ENCODE peak calls at places on chromosome 18, in ten cellular contexts. T, K, B, M, C, D, O, Z, F and W are unnamed samples.
A peak's percentile ranks its signal among the peaks of the same experiment; 100 is the strongest.

GRCh38 chr18:49398331-49398730 is 62.1 kb downstream of the DYM start:
- DNase-seq in T (no peak), K (no peak), B (no peak), M (no peak), C (no peak), D (no peak), O (no peak), Z (no peak), F (no peak), W (no peak)

GRCh38 chr18:35582899-35583558 is 1.5 kb downstream of the GALNT1 start:
- DNase-seq in T (peak; percentile 64), K (no peak), B (no peak), M (no peak), C (no peak), D (no peak), O (no peak), Z (peak; percentile 55), F (peak; percentile 26), W (no peak)

GRCh38 chr18:49658871-49659378 is 97.1 kb downstream of the LIPG start:
- DNase-seq in T (no peak), K (no peak), B (no peak), M (no peak), C (no peak), D (no peak), O (no peak), Z (no peak), F (no peak), W (no peak)

GRCh38 chr18:57931038-57931437 is 113.0 kb upstream of the NEDD4L start:
- DNase-seq in T (no peak), K (no peak), B (no peak), M (no peak), C (no peak), D (peak; percentile 39), O (no peak), Z (no peak), F (no peak), W (no peak)

GRCh38 chr18:70649683-70650082 is 360.8 kb downstream of the SOCS6 start:
- DNase-seq in T (no peak), K (no peak), B (no peak), M (no peak), C (no peak), D (no peak), O (no peak), Z (no peak), F (no peak), W (no peak)

GRCh38 chr18:38241736-38242135 is 676.1 kb upstream of the CELF4 start:
- DNase-seq in T (no peak), K (no peak), B (no peak), M (no peak), C (no peak), D (no peak), O (no peak), Z (no peak), F (no peak), W (no peak)

GRCh38 chr18:3710712-3711269 is 260.8 kb downstream of the TGIF1 start:
- DNase-seq in T (peak; percentile 96), K (no peak), B (peak; percentile 72), M (no peak), C (no peak), D (peak; percentile 81), O (no peak), Z (no peak), F (peak; percentile 36), W (peak; percentile 79)

GRCh38 chr18:7000484-7001096 is 117.0 kb downstream of the LAMA1 start:
- DNase-seq in T (peak; percentile 9), K (no peak), B (no peak), M (no peak), C (peak; percentile 4), D (no peak), O (no peak), Z (peak; percentile 21), F (peak; percentile 37), W (no peak)

GRCh38 chr18:36662000-36662399 is 166.8 kb downstream of the TPGS2 start:
- DNase-seq in T (no peak), K (no peak), B (no peak), M (no peak), C (no peak), D (no peak), O (no peak), Z (no peak), F (no peak), W (peak; percentile 11)

GRCh38 chr18:22228930-22229329 is 59.5 kb downstream of the GATA6 start:
- DNase-seq in T (no peak), K (no peak), B (no peak), M (no peak), C (no peak), D (no peak), O (no peak), Z (no peak), F (no peak), W (no peak)

GRCh38 chr18:59300676-59301285 is 17.7 kb downstream of the CPLX4 start:
- DNase-seq in T (no peak), K (no peak), B (no peak), M (no peak), C (no peak), D (no peak), O (no peak), Z (no peak), F (no peak), W (no peak)

GRCh38 chr18:59712311-59712710 is 15.1 kb upstream of the CCBE1 start:
- DNase-seq in T (no peak), K (no peak), B (no peak), M (no peak), C (no peak), D (no peak), O (no peak), Z (no peak), F (no peak), W (no peak)

GRCh38 chr18:77133920-77134496 is 1.4 kb upstream of the MBP start:
- DNase-seq in T (no peak), K (no peak), B (peak; percentile 71), M (peak; percentile 83), C (no peak), D (no peak), O (no peak), Z (peak; percentile 20), F (no peak), W (peak; percentile 38)

GRCh38 chr18:24539866-24540604 is 79.6 kb downstream of the HRH4 start:
- DNase-seq in T (no peak), K (no peak), B (no peak), M (no peak), C (no peak), D (no peak), O (no peak), Z (no peak), F (no peak), W (no peak)

GRCh38 chr18:6561893-6562292 is 147.2 kb upstream of the L3MBTL4 start:
- DNase-seq in T (no peak), K (no peak), B (peak; percentile 26), M (no peak), C (no peak), D (no peak), O (no peak), Z (no peak), F (no peak), W (no peak)

GRCh38 chr18:78010363-78010762 is 760.7 kb downstream of the GALR1 start:
- DNase-seq in T (no peak), K (no peak), B (no peak), M (no peak), C (no peak), D (no peak), O (no peak), Z (no peak), F (no peak), W (no peak)

GRCh38 chr18:21341141-21341540 is 99.1 kb downstream of the GREB1L start:
- DNase-seq in T (no peak), K (no peak), B (no peak), M (no peak), C (no peak), D (no peak), O (no peak), Z (no peak), F (no peak), W (no peak)

GRCh38 chr18:13437801-13438506 is 219.4 kb downstream of the LDLRAD4 start:
- DNase-seq in T (no peak), K (peak; percentile 72), B (no peak), M (peak; percentile 33), C (no peak), D (no peak), O (no peak), Z (no peak), F (no peak), W (no peak)

GRCh38 chr18:6960656-6961055 is 156.9 kb downstream of the LAMA1 start:
- DNase-seq in T (no peak), K (no peak), B (no peak), M (no peak), C (no peak), D (no peak), O (no peak), Z (no peak), F (no peak), W (no peak)

GRCh38 chr18:11689031-11689971 is at the start of gene GNAL:
- DNase-seq in T (peak; percentile 60), K (peak; percentile 75), B (peak; percentile 71), M (peak; percentile 88), C (peak; percentile 12), D (peak; percentile 84), O (peak; percentile 77), Z (peak; percentile 55), F (peak; percentile 77), W (peak; percentile 40)
- TF ChIP-seq POLR2AphosphoS5 in T (no peak), K (peak; percentile 45), B (peak; percentile 15), M (peak; percentile 51), C (no peak), D (peak; percentile 68), O (no peak), Z (no peak), F (peak; percentile 61), W (no peak)

DNA sequence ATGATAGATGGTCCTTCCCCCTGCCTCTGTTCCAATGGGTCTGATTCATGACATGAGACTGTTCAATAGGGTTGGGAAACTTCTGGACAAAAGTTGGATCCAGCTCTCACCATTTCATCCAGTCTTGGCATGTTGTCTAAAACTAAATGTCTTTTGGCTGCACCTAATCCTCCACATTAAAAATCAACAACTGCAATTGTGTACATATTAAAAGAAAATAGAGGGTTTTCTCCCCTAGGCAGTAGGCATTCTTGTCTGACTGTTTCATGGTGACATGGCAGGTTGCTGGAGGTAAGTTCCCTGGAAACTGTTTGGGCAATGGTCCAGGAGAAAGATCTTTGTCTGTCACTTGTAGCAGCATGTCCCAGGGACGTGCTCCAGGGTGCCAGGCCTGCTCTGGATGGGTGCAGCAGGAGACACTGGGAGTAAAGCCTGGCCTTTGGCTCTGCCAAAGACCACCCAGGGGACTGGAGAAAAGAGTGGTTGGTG is 135.8 kb downstream of the TCF4 start:
- DNase-seq in T (no peak), K (peak; percentile 57), B (no peak), M (no peak), C (no peak), D (no peak), O (no peak), Z (no peak), F (peak; percentile 93), W (no peak)
- TF ChIP-seq CTCF in T (no peak), K (no peak), B (no peak), M (no peak), C (no peak), D (no peak), O (no peak), Z (no peak), F (no peak), W (no peak)

GRCh38 chr18:961644-962355 is 57.1 kb downstream of the ADCYAP1 start:
- DNase-seq in T (peak; percentile 77), K (no peak), B (no peak), M (no peak), C (peak; percentile 15), D (no peak), O (peak; percentile 32), Z (peak; percentile 13), F (no peak), W (peak; percentile 11)
- H3K27ac ChIP-seq in T (no peak overlapping the region), K (peak overlapping the region; percentile 63), B (no peak overlapping the region), M (no peak overlapping the region), C (no peak overlapping the region), D (no peak overlapping the region), O (no peak overlapping the region), Z (no peak overlapping the region), F (no peak overlapping the region), W (no peak overlapping the region)

GRCh38 chr18:10558243-10558966 is 32.6 kb downstream of the NAPG start:
- DNase-seq in T (no peak), K (no peak), B (no peak), M (no peak), C (no peak), D (no peak), O (no peak), Z (no peak), F (peak; percentile 20), W (no peak)
- TF ChIP-seq POLR2AphosphoS5 in T (no peak), K (no peak), B (no peak), M (no peak), C (no peak), D (no peak), O (no peak), Z (no peak), F (no peak), W (peak; percentile 14)